ENCODE peak calls at places on chromosomes 13 and 19, in seven cellular contexts. S, N, H, W, K, P and D are unnamed samples.

GRCh38 chr19:42596391-42597071 is 1.8 kb upstream of the CEACAM8 start:
- DNase-seq in H (peak; percentile 63), K (no peak), N (peak; percentile 10), W (peak; percentile 45), P (no peak), S (no peak), D (peak; percentile 49)

GRCh38 chr13:71811344-71811743 is 55.7 kb downstream of the DACH1 start:
- DNase-seq in S (no peak), K (no peak), H (no peak), W (no peak), N (no peak), P (no peak), D (no peak)

GRCh38 chr19:17346109-17346671 is 8.8 kb downstream of the GTPBP3 start:
- DNase-seq in H (peak; percentile 85), K (peak; percentile 42), P (peak; percentile 66), W (peak; percentile 74), N (peak; percentile 60), S (peak; percentile 75), D (no peak)

GRCh38 chr13:40586886-40587285 is 79.6 kb downstream of the FOXO1 start:
- DNase-seq in W (no peak), N (no peak), P (no peak), S (no peak), K (no peak), H (no peak), D (no peak)

GRCh38 chr19:32058131-32058530 is 287.3 kb upstream of the ZNF507 start:
- DNase-seq in S (no peak), N (no peak), K (no peak), H (no peak), W (no peak), P (no peak), D (no peak)

GRCh38 chr13:29935309-29935981 is 85.0 kb upstream of the UBL3 start:
- DNase-seq in K (no peak), H (no peak), W (no peak), N (no peak), S (no peak), P (no peak), D (no peak)

GRCh38 chr19:3358392-3358918 is 7.9 kb upstream of the NFIC start:
- DNase-seq in K (no peak), P (no peak), H (no peak), S (no peak), W (no peak), N (peak; percentile 40), D (no peak)

GRCh38 chr13:94761407-94761806 is 49.1 kb upstream of the SOX21 start:
- DNase-seq in N (no peak), K (no peak), H (no peak), P (no peak), W (no peak), S (no peak), D (no peak)

GRCh38 chr13:34578917-34579316 is 363.2 kb upstream of the NBEA start:
- DNase-seq in H (no peak), S (no peak), P (no peak), K (no peak), W (no peak), N (no peak), D (no peak)

GRCh38 chr19:387777-388176 is 21.2 kb downstream of the C2CD4C start:
- DNase-seq in P (no peak), S (no peak), N (no peak), W (no peak), K (no peak), H (no peak), D (no peak)

GRCh38 chr13:27261376-27261775 is 9.3 kb upstream of the RASL11A start:
- DNase-seq in S (no peak), N (no peak), K (no peak), P (no peak), H (no peak), W (no peak), D (no peak)

GRCh38 chr13:53250272-53250875 is 221.8 kb downstream of the OLFM4 start:
- DNase-seq in N (no peak), K (peak; percentile 72), P (no peak), H (no peak), S (no peak), W (peak; percentile 21), D (peak; percentile 1)

GRCh38 chr19:55265723-55266386 is 7.0 kb upstream of the PPP6R1 start:
- DNase-seq in K (no peak), H (no peak), W (no peak), P (no peak), S (no peak), N (no peak), D (no peak)

GRCh38 chr13:36815069-36815468 is 4.0 kb upstream of the RFXAP start:
- DNase-seq in S (no peak), H (no peak), N (no peak), W (no peak), K (no peak), P (no peak), D (no peak)

GRCh38 chr13:67554746-67555452 is 324.8 kb upstream of the PCDH9 start:
- DNase-seq in W (no peak), S (no peak), K (peak; percentile 76), P (no peak), N (no peak), H (no peak), D (no peak)

GRCh38 chr19:12838893-12839656 is 760 bp downstream of the MAST1 start:
- DNase-seq in K (no peak), H (no peak), P (no peak), N (no peak), W (no peak), S (no peak), D (no peak)

GRCh38 chr19:47240996-47241918 is 10.3 kb upstream of the BBC3 start:
- DNase-seq in N (peak; percentile 78), H (peak; percentile 76), W (peak; percentile 94), S (peak; percentile 78), K (peak; percentile 79), P (no peak), D (peak; percentile 66)

GRCh38 chr19:38975861-38976271 is 324 bp upstream of the FBXO17 start:
- DNase-seq in W (peak; percentile 21), S (no peak), K (peak; percentile 31), P (no peak), H (no peak), N (no peak), D (peak; percentile 40)

GRCh38 chr19:38433268-38433733 is at the start of gene RYR1:
- DNase-seq in W (no peak), S (no peak), K (no peak), H (no peak), N (peak; percentile 31), P (no peak), D (no peak)

GRCh38 chr13:84962141-84962750 is 837.0 kb downstream of the SLITRK6 start:
- DNase-seq in K (no peak), S (no peak), P (no peak), W (no peak), N (no peak), H (no peak), D (no peak)

GRCh38 chr13:34405410-34405809 is 536.7 kb upstream of the NBEA start:
- DNase-seq in K (no peak), W (no peak), N (no peak), P (no peak), H (no peak), S (no peak), D (no peak)

GRCh38 chr13:66657165-66657895 is 572.8 kb downstream of the PCDH9 start:
- DNase-seq in S (peak; percentile 90), W (peak; percentile 55), H (no peak), N (peak; percentile 84), K (peak; percentile 98), P (no peak), D (no peak)

GRCh38 chr13:20412761-20413355 is 112.8 kb downstream of the CRYL1 start:
- DNase-seq in K (peak; percentile 71), N (no peak), W (no peak), H (no peak), S (no peak), P (no peak), D (no peak)

GRCh38 chr13:95385808-95386207 is 84.6 kb upstream of the ABCC4 start:
- DNase-seq in H (no peak), S (no peak), K (no peak), W (no peak), N (no peak), P (no peak), D (no peak)

GRCh38 chr19:35592226-35592625 is 6.3 kb downstream of the PMIS2 start:
- DNase-seq in S (no peak), P (no peak), W (peak; percentile 70), H (no peak), N (peak; percentile 66), K (peak; percentile 37), D (no peak)

DNA sequence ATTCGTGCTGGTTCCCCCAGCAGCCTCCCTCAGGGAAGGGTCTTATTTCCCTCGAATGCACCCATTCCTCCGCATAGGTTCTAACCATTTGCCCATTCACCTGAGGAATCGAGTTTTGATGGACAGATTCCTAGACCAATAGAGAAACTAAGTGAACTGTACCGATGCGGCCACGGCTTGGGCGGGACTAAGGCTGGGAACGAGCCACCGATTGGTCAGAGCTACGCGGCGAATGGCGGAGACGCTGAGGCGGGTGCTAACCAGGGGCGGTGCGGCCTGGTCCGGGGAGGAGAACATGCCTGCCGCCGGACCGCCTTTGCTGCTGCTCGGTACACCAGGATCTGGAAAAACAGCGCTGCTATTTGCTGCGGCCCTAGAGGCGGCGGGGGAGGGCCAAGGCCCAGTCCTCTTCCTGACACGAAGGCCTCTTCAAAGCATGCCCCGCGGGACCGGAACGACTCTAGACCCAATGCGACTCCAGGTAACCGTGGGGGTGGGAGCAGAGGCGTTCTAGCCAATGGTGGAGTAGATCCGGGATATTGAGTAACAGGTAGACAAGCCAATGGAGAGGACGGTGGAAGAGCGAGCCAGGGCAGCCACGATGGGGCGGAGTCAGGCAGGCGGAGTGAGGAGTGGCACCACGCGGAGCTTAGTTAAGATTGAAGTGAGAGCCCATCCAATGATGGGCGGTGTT is at the start of gene SWSAP1:
- DNase-seq in N (peak; percentile 99), S (peak; percentile 98), W (peak; percentile 98), K (peak; percentile 99), P (peak; percentile 97), H (peak; percentile 99), D (peak; percentile 97)
- TF ChIP-seq POLR2A in N (no peak), S (peak; percentile 36), W (peak; percentile 86), K (peak; percentile 75), P (no peak), H (no peak), D (peak; percentile 55)

DNA sequence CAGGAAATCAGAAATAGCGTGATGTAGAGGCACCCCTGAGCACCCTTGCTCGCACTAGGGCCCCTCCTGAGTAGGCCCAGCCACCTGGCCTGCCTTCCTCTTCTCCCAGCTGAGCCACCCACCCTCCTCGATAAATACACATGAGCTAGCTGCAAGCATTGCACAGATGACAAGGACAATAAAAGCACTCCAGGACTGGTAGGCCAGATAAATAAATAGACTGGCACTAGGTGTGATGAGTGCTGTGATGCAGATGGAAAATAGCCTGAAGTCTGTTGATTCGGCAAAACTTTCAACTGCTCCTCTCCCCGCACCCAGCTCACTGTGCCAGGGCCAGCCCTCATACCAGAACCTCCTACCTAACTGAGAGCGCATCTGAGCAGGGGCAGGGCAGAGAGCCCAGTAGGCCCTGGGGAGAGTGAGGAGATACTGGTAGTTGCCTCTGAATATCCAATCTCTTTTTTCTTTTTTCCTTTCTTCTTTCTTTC is 54.5 kb upstream of the GPI start:
- DNase-seq in S (peak; percentile 83), H (no peak), W (no peak), P (no peak), K (no peak), N (no peak), D (no peak)
- TF ChIP-seq POLR2A in S (no peak), H (no peak), W (no peak), P (no peak), K (no peak), N (no peak), D (no peak)

GRCh38 chr19:44002566-44003460 is at the start of gene ZNF230:
- DNase-seq in S (peak; percentile 83), W (peak; percentile 91), P (peak; percentile 68), H (peak; percentile 85), N (peak; percentile 90), K (peak; percentile 95), D (peak; percentile 89)
- TF ChIP-seq POLR2A in S (no peak), W (peak; percentile 46), P (peak; percentile 18), H (no peak), N (no peak), K (peak; percentile 36), D (peak; percentile 60)

GRCh38 chr13:97975280-97975850 is 21.9 kb downstream of the IPO5 start:
- DNase-seq in H (no peak), S (no peak), W (no peak), K (no peak), P (no peak), N (no peak), D (no peak)
- TF ChIP-seq POLR2A in H (no peak), S (no peak), W (no peak), K (no peak), P (no peak), N (no peak), D (no peak)